ENCODE peak calls at places on chromosomes 16 and 17, in eight cellular contexts. One of them, this sample, is unnamed.

GRCh38 chr17:70080541-70081347 is 5.7 kb downstream of the KCNJ16 start:
- DNase-seq in stomach: no peak
- DNase-seq in spleen: no peak
- DNase-seq in vagina: no peak
- DNase-seq in HepG2: no peak
- DNase-seq in K562: no peak
- DNase-seq in prostate gland: no peak
- DNase-seq in breast epithelium: peak
- DNase-seq in this sample: no peak

GRCh38 chr17:42422412-42422957 is 571 bp downstream of the CAVIN1 start:
- DNase-seq in stomach: peak
- DNase-seq in spleen: peak
- DNase-seq in vagina: no peak
- DNase-seq in HepG2: no peak
- DNase-seq in K562: peak
- DNase-seq in prostate gland: no peak
- DNase-seq in breast epithelium: no peak
- DNase-seq in this sample: no peak

GRCh38 chr16:24337013-24337412 is 80.9 kb downstream of the CACNG3 start:
- DNase-seq in stomach: no peak
- DNase-seq in spleen: no peak
- DNase-seq in vagina: no peak
- DNase-seq in HepG2: no peak
- DNase-seq in K562: no peak
- DNase-seq in prostate gland: no peak
- DNase-seq in breast epithelium: no peak
- DNase-seq in this sample: no peak

GRCh38 chr16:85126731-85127662 is 14.7 kb upstream of the CIBAR2 start:
- DNase-seq in stomach: no peak
- DNase-seq in spleen: no peak
- DNase-seq in vagina: no peak
- DNase-seq in HepG2: no peak
- DNase-seq in K562: no peak
- DNase-seq in prostate gland: no peak
- DNase-seq in breast epithelium: peak
- DNase-seq in this sample: no peak

GRCh38 chr17:29080323-29080722 is 37.4 kb downstream of the PIPOX start:
- DNase-seq in stomach: no peak
- DNase-seq in spleen: no peak
- DNase-seq in vagina: no peak
- DNase-seq in HepG2: no peak
- DNase-seq in K562: no peak
- DNase-seq in prostate gland: no peak
- DNase-seq in breast epithelium: no peak
- DNase-seq in this sample: no peak

GRCh38 chr17:27466748-27467375 is 10.6 kb downstream of the KSR1 start:
- DNase-seq in stomach: no peak
- DNase-seq in spleen: no peak
- DNase-seq in vagina: no peak
- DNase-seq in HepG2: no peak
- DNase-seq in K562: peak
- DNase-seq in prostate gland: no peak
- DNase-seq in breast epithelium: no peak
- DNase-seq in this sample: no peak

GRCh38 chr17:80633197-80633596 is 88.6 kb downstream of the RPTOR start:
- DNase-seq in stomach: no peak
- DNase-seq in spleen: no peak
- DNase-seq in vagina: no peak
- DNase-seq in HepG2: no peak
- DNase-seq in K562: no peak
- DNase-seq in prostate gland: no peak
- DNase-seq in breast epithelium: no peak
- DNase-seq in this sample: no peak

GRCh38 chr16:66250686-66251405 is 115.6 kb upstream of the CDH5 start:
- DNase-seq in stomach: peak
- DNase-seq in spleen: no peak
- DNase-seq in vagina: no peak
- DNase-seq in HepG2: no peak
- DNase-seq in K562: no peak
- DNase-seq in prostate gland: peak
- DNase-seq in breast epithelium: peak
- DNase-seq in this sample: peak

GRCh38 chr16:81639348-81639747 is 139.7 kb upstream of the PLCG2 start:
- DNase-seq in stomach: no peak
- DNase-seq in spleen: no peak
- DNase-seq in vagina: no peak
- DNase-seq in HepG2: no peak
- DNase-seq in K562: no peak
- DNase-seq in prostate gland: no peak
- DNase-seq in breast epithelium: no peak
- DNase-seq in this sample: no peak

GRCh38 chr16:81638286-81638945 is 140.7 kb upstream of the PLCG2 start:
- DNase-seq in stomach: no peak
- DNase-seq in spleen: no peak
- DNase-seq in vagina: no peak
- DNase-seq in HepG2: no peak
- DNase-seq in K562: no peak
- DNase-seq in prostate gland: no peak
- DNase-seq in breast epithelium: no peak
- DNase-seq in this sample: no peak

GRCh38 chr16:81641403-81642106 is 137.5 kb upstream of the PLCG2 start:
- DNase-seq in stomach: no peak
- DNase-seq in spleen: no peak
- DNase-seq in vagina: no peak
- DNase-seq in HepG2: no peak
- DNase-seq in K562: no peak
- DNase-seq in prostate gland: no peak
- DNase-seq in breast epithelium: no peak
- DNase-seq in this sample: no peak

GRCh38 chr16:81640681-81641070 is 138.4 kb upstream of the PLCG2 start:
- DNase-seq in stomach: no peak
- DNase-seq in spleen: no peak
- DNase-seq in vagina: no peak
- DNase-seq in HepG2: no peak
- DNase-seq in K562: no peak
- DNase-seq in prostate gland: no peak
- DNase-seq in breast epithelium: no peak
- DNase-seq in this sample: no peak

DNA sequence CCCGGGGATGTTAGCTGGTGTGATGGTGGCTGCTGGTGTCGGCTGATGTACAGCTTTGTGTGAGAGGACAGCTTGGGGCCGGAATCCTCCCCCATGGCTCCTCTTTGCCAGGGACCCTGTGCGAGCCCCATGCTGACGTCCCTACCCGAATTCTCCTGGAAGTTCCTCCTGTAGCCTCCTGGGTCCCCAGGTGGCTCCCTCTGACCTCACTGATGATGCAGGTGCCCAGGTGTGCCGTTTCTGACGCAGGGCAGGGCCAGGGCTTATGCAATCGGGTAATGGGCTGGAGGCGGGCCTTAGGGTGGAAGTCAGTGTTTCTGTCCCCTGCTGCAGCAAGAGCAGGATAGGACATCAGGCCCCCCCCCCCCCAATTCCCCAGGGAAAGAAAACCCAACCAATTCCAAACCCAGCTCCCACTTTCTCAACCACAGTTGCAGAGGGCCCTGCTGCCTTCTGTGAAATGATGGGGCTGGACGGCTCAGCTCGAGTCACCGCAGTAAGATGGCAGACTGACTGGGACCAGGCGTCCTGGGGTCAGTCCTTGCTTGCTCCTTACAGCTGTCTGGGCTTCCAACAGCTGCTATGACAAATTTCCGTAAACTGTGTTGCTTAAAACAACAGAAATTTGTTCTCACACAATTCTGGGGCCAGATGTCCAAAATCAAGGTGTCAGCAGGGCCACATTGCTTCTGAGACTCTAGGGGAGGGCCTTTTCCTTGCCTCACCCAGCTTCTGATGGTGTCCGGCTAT is 139.0 kb upstream of the PLCG2 start:
- DNase-seq in stomach: no peak
- DNase-seq in spleen: no peak
- DNase-seq in vagina: no peak
- DNase-seq in HepG2: no peak
- DNase-seq in K562: no peak
- DNase-seq in prostate gland: no peak
- DNase-seq in breast epithelium: no peak
- DNase-seq in this sample: no peak
- TF ChIP-seq POLR2AphosphoS5 in stomach: no peak
- TF ChIP-seq POLR2AphosphoS5 in spleen: no peak
- TF ChIP-seq POLR2AphosphoS5 in vagina: no peak
- TF ChIP-seq POLR2AphosphoS5 in HepG2: no peak
- TF ChIP-seq POLR2AphosphoS5 in K562: no peak
- TF ChIP-seq POLR2AphosphoS5 in prostate gland: no peak
- TF ChIP-seq POLR2AphosphoS5 in breast epithelium: no peak
- TF ChIP-seq POLR2AphosphoS5 in this sample: no peak

DNA sequence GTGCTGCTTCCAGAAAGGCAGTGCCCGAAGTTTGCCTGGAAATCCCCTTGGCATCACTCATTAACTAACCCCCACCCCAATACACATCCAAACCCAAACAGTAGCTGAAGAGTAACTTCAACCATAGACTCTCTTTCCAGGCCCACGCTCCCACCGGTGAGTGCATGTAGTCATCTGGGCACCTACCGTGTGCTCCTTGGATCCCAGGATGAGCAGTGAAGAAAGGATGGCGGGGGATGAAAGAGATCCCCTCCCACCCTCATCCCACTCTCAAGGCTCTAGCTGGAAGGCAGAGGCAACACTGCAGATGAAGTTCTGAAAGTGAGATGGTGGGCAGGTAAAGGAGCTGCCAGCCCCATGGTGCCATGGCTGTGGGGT is 305.0 kb downstream of the SOX9 start:
- DNase-seq in stomach: no peak
- DNase-seq in spleen: no peak
- DNase-seq in vagina: no peak
- DNase-seq in HepG2: no peak
- DNase-seq in K562: no peak
- DNase-seq in prostate gland: no peak
- DNase-seq in breast epithelium: no peak
- DNase-seq in this sample: no peak
- TF ChIP-seq POLR2A in stomach: no peak
- TF ChIP-seq POLR2A in spleen: no peak
- TF ChIP-seq POLR2A in vagina: no peak
- TF ChIP-seq POLR2A in HepG2: no peak
- TF ChIP-seq POLR2A in K562: no peak
- TF ChIP-seq POLR2A in prostate gland: no peak
- TF ChIP-seq POLR2A in breast epithelium: no peak
- TF ChIP-seq POLR2A in this sample: no peak

GRCh38 chr16:35184356-35184870 is 1725.0 kb downstream of the TP53TG3F start:
- DNase-seq in stomach: no peak
- DNase-seq in spleen: peak
- DNase-seq in vagina: no peak
- DNase-seq in HepG2: no peak
- DNase-seq in K562: no peak
- DNase-seq in prostate gland: no peak
- DNase-seq in breast epithelium: no peak
- DNase-seq in this sample: no peak

GRCh38 chr16:35181422-35182030 is 1722.1 kb downstream of the TP53TG3F start:
- DNase-seq in stomach: no peak
- DNase-seq in spleen: no peak
- DNase-seq in vagina: no peak
- DNase-seq in HepG2: no peak
- DNase-seq in K562: no peak
- DNase-seq in prostate gland: no peak
- DNase-seq in breast epithelium: no peak
- DNase-seq in this sample: no peak

GRCh38 chr16:35182943-35183550 is 1723.6 kb downstream of the TP53TG3F start:
- DNase-seq in stomach: no peak
- DNase-seq in spleen: peak
- DNase-seq in vagina: no peak
- DNase-seq in HepG2: no peak
- DNase-seq in K562: no peak
- DNase-seq in prostate gland: no peak
- DNase-seq in breast epithelium: no peak
- DNase-seq in this sample: no peak

GRCh38 chr16:35180970-35181369 is 1721.6 kb downstream of the TP53TG3F start:
- DNase-seq in stomach: no peak
- DNase-seq in spleen: no peak
- DNase-seq in vagina: no peak
- DNase-seq in HepG2: no peak
- DNase-seq in K562: no peak
- DNase-seq in prostate gland: no peak
- DNase-seq in breast epithelium: no peak
- DNase-seq in this sample: no peak

GRCh38 chr16:35182043-35182677 is 1722.7 kb downstream of the TP53TG3F start:
- DNase-seq in stomach: no peak
- DNase-seq in spleen: peak
- DNase-seq in vagina: no peak
- DNase-seq in HepG2: no peak
- DNase-seq in K562: no peak
- DNase-seq in prostate gland: no peak
- DNase-seq in breast epithelium: no peak
- DNase-seq in this sample: no peak
- H3K27ac ChIP-seq in stomach: no peak
- H3K27ac ChIP-seq in spleen: no peak
- H3K27ac ChIP-seq in vagina: no peak
- H3K27ac ChIP-seq in HepG2: no peak
- H3K27ac ChIP-seq in K562: no peak
- H3K27ac ChIP-seq in prostate gland: no peak
- H3K27ac ChIP-seq in breast epithelium: no peak
- H3K27ac ChIP-seq in this sample: no peak

GRCh38 chr16:79769320-79770243 is 169.0 kb upstream of the MAF start:
- DNase-seq in stomach: no peak
- DNase-seq in spleen: no peak
- DNase-seq in vagina: no peak
- DNase-seq in HepG2: no peak
- DNase-seq in K562: peak
- DNase-seq in prostate gland: no peak
- DNase-seq in breast epithelium: no peak
- DNase-seq in this sample: no peak

GRCh38 chr16:79768594-79768993 is 168.1 kb upstream of the MAF start:
- DNase-seq in stomach: no peak
- DNase-seq in spleen: no peak
- DNase-seq in vagina: no peak
- DNase-seq in HepG2: no peak
- DNase-seq in K562: no peak
- DNase-seq in prostate gland: no peak
- DNase-seq in breast epithelium: no peak
- DNase-seq in this sample: peak

GRCh38 chr16:79764415-79765149 is 164.0 kb upstream of the MAF start:
- DNase-seq in stomach: no peak
- DNase-seq in spleen: no peak
- DNase-seq in vagina: no peak
- DNase-seq in HepG2: no peak
- DNase-seq in K562: no peak
- DNase-seq in prostate gland: no peak
- DNase-seq in breast epithelium: no peak
- DNase-seq in this sample: no peak

GRCh38 chr16:79770244-79771064 is 169.9 kb upstream of the MAF start:
- DNase-seq in stomach: peak
- DNase-seq in spleen: peak
- DNase-seq in vagina: peak
- DNase-seq in HepG2: peak
- DNase-seq in K562: peak
- DNase-seq in prostate gland: peak
- DNase-seq in breast epithelium: peak
- DNase-seq in this sample: peak

DNA sequence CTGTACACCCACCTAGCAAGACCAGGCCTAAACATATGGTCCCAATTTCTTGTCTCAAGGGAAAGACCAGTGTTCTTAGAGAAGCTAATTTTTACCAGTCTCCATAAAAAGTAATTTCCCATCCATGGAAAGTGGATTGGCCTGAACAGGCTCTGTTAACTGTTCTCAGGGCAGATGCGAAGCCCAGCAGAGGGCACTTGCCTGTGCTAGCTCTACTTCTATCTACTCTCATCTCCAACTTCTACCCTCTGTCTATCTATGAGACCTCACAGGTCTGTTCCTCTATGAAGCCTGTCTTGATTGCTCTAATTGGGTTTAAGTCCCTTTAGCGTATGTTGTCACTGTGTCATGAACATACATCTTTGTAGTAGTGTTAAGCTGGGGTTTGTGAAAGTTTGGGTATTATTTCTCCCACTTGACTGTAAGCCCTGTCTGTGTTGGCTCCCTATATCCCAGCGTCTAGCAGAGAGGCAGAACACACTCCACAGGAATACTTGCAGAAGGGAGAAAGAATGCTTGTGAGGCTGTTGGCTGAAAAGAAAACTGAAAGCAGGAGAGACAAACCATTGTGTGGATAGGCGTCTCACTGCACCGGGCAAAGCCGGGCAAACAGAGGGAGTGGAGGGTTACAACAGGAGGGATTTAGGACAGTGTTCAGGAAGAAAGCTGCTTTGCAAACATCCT is 167.2 kb upstream of the MAF start:
- DNase-seq in stomach: peak
- DNase-seq in spleen: no peak
- DNase-seq in vagina: no peak
- DNase-seq in HepG2: peak
- DNase-seq in K562: no peak
- DNase-seq in prostate gland: peak
- DNase-seq in breast epithelium: no peak
- DNase-seq in this sample: peak
- TF ChIP-seq POLR2AphosphoS5 in stomach: peak
- TF ChIP-seq POLR2AphosphoS5 in spleen: no peak
- TF ChIP-seq POLR2AphosphoS5 in vagina: peak
- TF ChIP-seq POLR2AphosphoS5 in HepG2: no peak
- TF ChIP-seq POLR2AphosphoS5 in K562: no peak
- TF ChIP-seq POLR2AphosphoS5 in prostate gland: peak
- TF ChIP-seq POLR2AphosphoS5 in breast epithelium: no peak
- TF ChIP-seq POLR2AphosphoS5 in this sample: no peak

This sample was measured in transverse colon.